ENCODE peak calls at places on chromosomes 16 and 17, in four cellular contexts. L is K562; Z is stimulated activated CD8-positive, alpha-beta memory T cell treated with anti-CD3 and anti-CD28 coated beads, Interleukin-4, amount 100 ng/mL, for 24 hours; O is T-helper 2 cell. Q is an unnamed sample.

GRCh38 chr17:12789976-12790805 is 893 bp downstream of the ARHGAP44 start:
- DNase-seq in L (peak; percentile 15), Z (no peak), O (no peak), Q (no peak)

GRCh38 chr17:250487-251300 is 69.2 kb upstream of the DOC2B start:
- DNase-seq in O (no peak), L (no peak), Z (no peak), Q (no peak)

GRCh38 chr17:61164517-61164916 is 235.1 kb upstream of the TBX2 start:
- DNase-seq in L (no peak), Z (no peak), O (no peak), Q (no peak)

GRCh38 chr17:2094891-2095535 is 40.1 kb downstream of the HIC1 start:
- DNase-seq in L (no peak), O (no peak), Z (no peak), Q (no peak)

GRCh38 chr17:66302761-66303626 is 581 bp downstream of the PRKCA start:
- DNase-seq in O (peak; percentile 20), Z (peak; percentile 9), L (peak; percentile 57), Q (no peak)

GRCh38 chr17:2937331-2938003 is 125.9 kb downstream of the OR1D5 start:
- DNase-seq in L (no peak), Z (no peak), O (no peak), Q (no peak)

GRCh38 chr16:49620868-49621239 is 235.1 kb downstream of the ZNF423 start:
- DNase-seq in Z (no peak), O (no peak), L (peak; percentile 27), Q (no peak)

GRCh38 chr17:44807093-44807816 is 22.8 kb downstream of the GJC1 start:
- DNase-seq in O (no peak), Z (no peak), L (no peak), Q (no peak)

GRCh38 chr17:21373034-21373433 is 3.1 kb upstream of the KCNJ12 start:
- DNase-seq in Z (no peak), L (no peak), O (no peak), Q (no peak)

GRCh38 chr16:17461951-17462729 is 8.6 kb downstream of the XYLT1 start:
- DNase-seq in L (no peak), Z (no peak), O (no peak), Q (no peak)

GRCh38 chr17:74970395-74970794 is 2.2 kb downstream of the HID1 start:
- DNase-seq in L (no peak), O (no peak), Z (no peak), Q (no peak)

GRCh38 chr17:35312790-35313711 is 60.4 kb downstream of the SLFN11 start:
- DNase-seq in O (peak; percentile 47), Z (peak; percentile 62), L (peak; percentile 64), Q (no peak)

GRCh38 chr16:49280022-49280741 is 1.5 kb downstream of the CBLN1 start:
- DNase-seq in L (no peak), Z (no peak), O (no peak), Q (peak; percentile 88)

GRCh38 chr17:76868669-76869208 is 535 bp downstream of the MGAT5B start:
- DNase-seq in L (peak; percentile 72), O (no peak), Z (no peak), Q (no peak)

GRCh38 chr16:86562356-86562755 is 4.3 kb upstream of the FOXC2 start:
- DNase-seq in L (no peak), O (no peak), Z (no peak), Q (no peak)

GRCh38 chr16:66899945-66900688 is 18.6 kb downstream of the CDH16 start:
- DNase-seq in O (no peak), L (peak; percentile 85), Z (no peak), Q (no peak)

GRCh38 chr17:58525239-58525638 is 10.8 kb upstream of the MTMR4 start:
- DNase-seq in O (no peak), L (no peak), Z (no peak), Q (no peak)

GRCh38 chr16:1414532-1415265 is at the start of gene UNKL:
- DNase-seq in O (peak; percentile 78), Z (peak; percentile 68), L (peak; percentile 92), Q (no peak)

GRCh38 chr16:50719401-50720337 is 22.2 kb upstream of the CYLD start:
- DNase-seq in L (no peak), O (no peak), Z (no peak), Q (no peak)

GRCh38 chr17:83173180-83173996 is 94.0 kb downstream of the METRNL start:
- DNase-seq in Z (no peak), O (peak; percentile 5), L (no peak), Q (no peak)

GRCh38 chr17:9937164-9937835 is 32.2 kb upstream of the RCVRN start:
- DNase-seq in Z (no peak), L (no peak), O (no peak), Q (no peak)

GRCh38 chr16:55552621-55553020 is 13.9 kb upstream of the CAPNS2 start:
- DNase-seq in O (no peak), Z (no peak), L (no peak), Q (no peak)

GRCh38 chr17:44741316-44741715 is 17.5 kb upstream of the ADAM11 start:
- DNase-seq in O (no peak), L (no peak), Z (no peak), Q (no peak)

GRCh38 chr16:47162670-47163420 is 19.1 kb upstream of the NETO2 start:
- DNase-seq in Z (no peak), L (no peak), O (no peak), Q (no peak)

GRCh38 chr17:957856-958421 is 21.6 kb downstream of the NXN start:
- DNase-seq in O (no peak), Z (no peak), L (no peak), Q (no peak)

GRCh38 chr17:72134560-72135399 is 14.0 kb downstream of the SOX9 start:
- DNase-seq in L (no peak), Z (no peak), O (no peak), Q (no peak)

GRCh38 chr16:74034862-74035261 is 261.8 kb upstream of the PSMD7 start:
- DNase-seq in L (peak; percentile 9), O (no peak), Z (no peak), Q (no peak)

GRCh38 chr16:31114468-31114867 is 3.0 kb upstream of the KAT8 start:
- DNase-seq in Z (no peak), O (no peak), L (no peak), Q (no peak)

GRCh38 chr17:32689348-32689747 is 187.6 kb downstream of the MYO1D start:
- DNase-seq in O (no peak), Z (no peak), L (no peak), Q (no peak)

GRCh38 chr16:14513389-14514107 is 116.5 kb downstream of the PARN start:
- DNase-seq in Z (no peak), L (no peak), O (no peak), Q (peak; percentile 75)

Q was measured in esophagus muscularis mucosa.